ENCODE peak calls at places on chromosomes 16 and 17, in nine cellular contexts. Z is hippocampal formation, R is foreskin fibroblast, O is NCI-H187, Y is SHP77, S is transverse colon, L is right cardiac atrium, H is body of pancreas, T is heart left ventricle. X is an unnamed sample.

GRCh38 chr16:47142469-47143328 is 1.0 kb downstream of the NETO2 start:
- DNase-seq in Z (peak; percentile 18), R (peak; percentile 24), O (no peak), Y (peak; percentile 48), S (peak; percentile 36), L (peak; percentile 59), H (peak; percentile 18), T (peak; percentile 35), X (no peak)

GRCh38 chr16:83701494-83701893 is 106.3 kb upstream of the HSBP1 start:
- DNase-seq in Z (no peak), R (no peak), O (no peak), Y (no peak), S (no peak), L (peak; percentile 62), H (peak; percentile 21), T (no peak), X (no peak)

GRCh38 chr17:37831492-37831891 is 86.6 kb upstream of the HNF1B start:
- DNase-seq in Z (no peak), R (no peak), O (no peak), Y (no peak), S (no peak), L (no peak), H (no peak), T (no peak), X (no peak)

GRCh38 chr17:74758846-74759163 is 10.4 kb downstream of the NHERF1 start:
- DNase-seq in Z (no peak), R (no peak), O (no peak), Y (no peak), S (peak; percentile 46), L (no peak), H (no peak), T (peak; percentile 54), X (no peak)

GRCh38 chr16:16118337-16118736 is 105.0 kb downstream of the ABCC6 start:
- DNase-seq in Z (no peak), R (no peak), O (no peak), Y (no peak), S (no peak), L (no peak), H (no peak), T (no peak), X (no peak)

GRCh38 chr16:51276335-51276734 is 125.3 kb upstream of the SALL1 start:
- DNase-seq in Z (peak; percentile 43), R (peak; percentile 13), O (no peak), Y (no peak), S (no peak), L (no peak), H (no peak), T (no peak), X (no peak)

GRCh38 chr17:45900136-45900535 is 5.8 kb downstream of the MAPT start:
- DNase-seq in Z (no peak), R (no peak), O (no peak), Y (no peak), S (no peak), L (no peak), H (no peak), T (no peak), X (no peak)

GRCh38 chr17:10613775-10614513 is 43.2 kb downstream of the MYH3 start:
- DNase-seq in Z (no peak), R (peak; percentile 21), O (no peak), Y (no peak), S (no peak), L (no peak), H (no peak), T (no peak), X (no peak)

GRCh38 chr17:29108806-29109476 is 66.0 kb downstream of the PIPOX start:
- DNase-seq in Z (no peak), R (no peak), O (no peak), Y (no peak), S (no peak), L (no peak), H (peak; percentile 33), T (no peak), X (no peak)

GRCh38 chr17:72976971-72977767 is 115.3 kb downstream of the SLC39A11 start:
- DNase-seq in Z (peak; percentile 14), R (peak; percentile 87), O (no peak), Y (peak; percentile 52), S (peak; percentile 23), L (peak; percentile 78), H (peak; percentile 64), T (peak; percentile 61), X (no peak)

GRCh38 chr16:2205967-2206313 is 686 bp downstream of the MLST8 start:
- DNase-seq in Z (no peak), R (no peak), O (no peak), Y (no peak), S (no peak), L (peak; percentile 80), H (no peak), T (no peak), X (no peak)

GRCh38 chr16:87198328-87198731 is 118.9 kb downstream of the C16orf95 start:
- DNase-seq in Z (no peak), R (peak; percentile 24), O (no peak), Y (no peak), S (no peak), L (no peak), H (no peak), T (no peak), X (no peak)

GRCh38 chr17:2015314-2015713 is 9.8 kb downstream of the RTN4RL1 start:
- DNase-seq in Z (no peak), R (no peak), O (no peak), Y (no peak), S (no peak), L (no peak), H (no peak), T (no peak), X (no peak)